ENCODE peak calls at places on chromosomes 1 and 21, in ten cellular contexts. N is CD8-positive, alpha-beta T cell; Q is Calu3; C is CD4-positive, alpha-beta T cell; F is left ventricle myocardium inferior; I is nephron progenitor cell; X is heart left ventricle; G is HFFc6; U is GM12865; M is bronchial epithelial cell. V is an unnamed sample.

GRCh38 chr1:207755846-207756692 is 4.2 kb downstream of the CD46 start:
- DNase-seq in N (no peak), Q (no peak), C (no peak), F (no peak), I (no peak), X (no peak), G (no peak), U (no peak), M (peak), V (no peak)

GRCh38 chr1:36390411-36390810 is 4.7 kb upstream of the STK40 start:
- DNase-seq in N (no peak), Q (no peak), C (no peak), F (no peak), I (no peak), X (no peak), G (no peak), U (peak), M (no peak), V (no peak)

GRCh38 chr21:38925923-38926322 is 120.2 kb downstream of the ETS2 start:
- DNase-seq in N (no peak), Q (no peak), C (no peak), F (peak), I (no peak), X (peak), G (peak), U (no peak), M (peak), V (no peak)

GRCh38 chr1:92031281-92032110 is 1.7 kb downstream of the EPHX4 start:
- DNase-seq in N (no peak), Q (no peak), C (no peak), F (no peak), I (no peak), X (no peak), G (no peak), U (no peak), M (no peak), V (no peak)

GRCh38 chr1:196407358-196408041 is 200.7 kb downstream of the KCNT2 start:
- DNase-seq in N (no peak), Q (no peak), C (no peak), F (no peak), I (no peak), X (no peak), G (peak), U (no peak), M (no peak), V (no peak)

GRCh38 chr1:207027221-207027777 is 5.3 kb downstream of the C1orf116 start:
- DNase-seq in N (no peak), Q (peak), C (no peak), F (no peak), I (no peak), X (no peak), G (peak), U (no peak), M (peak), V (no peak)

GRCh38 chr21:28540514-28540913 is 452.2 kb downstream of the LTN1 start:
- DNase-seq in N (no peak), Q (no peak), C (no peak), F (no peak), I (no peak), X (no peak), G (peak), U (no peak), M (peak), V (no peak)

GRCh38 chr21:42833439-42833815 is 45.9 kb downstream of the WDR4 start:
- DNase-seq in N (no peak), Q (peak), C (peak), F (no peak), I (peak), X (no peak), G (no peak), U (peak), M (peak), V (no peak)

GRCh38 chr1:6585841-6586240 is 6.0 kb downstream of the ZBTB48 start:
- DNase-seq in N (no peak), Q (no peak), C (no peak), F (no peak), I (no peak), X (no peak), G (no peak), U (no peak), M (no peak), V (no peak)

GRCh38 chr1:8821084-8821483 is 3.6 kb upstream of the RERE start:
- DNase-seq in N (no peak), Q (no peak), C (no peak), F (no peak), I (no peak), X (no peak), G (no peak), U (no peak), M (no peak), V (no peak)

GRCh38 chr1:8818325-8818775 is 910 bp upstream of the RERE start:
- DNase-seq in N (no peak), Q (peak), C (peak), F (no peak), I (no peak), X (peak), G (peak), U (no peak), M (peak), V (no peak)

GRCh38 chr1:8822383-8823294 is 5.2 kb upstream of the RERE start:
- DNase-seq in N (no peak), Q (peak), C (no peak), F (no peak), I (no peak), X (peak), G (peak), U (no peak), M (peak), V (no peak)

GRCh38 chr1:8825985-8826481 is 8.6 kb upstream of the RERE start:
- DNase-seq in N (no peak), Q (no peak), C (no peak), F (peak), I (no peak), X (no peak), G (peak), U (no peak), M (no peak), V (peak)

DNA sequence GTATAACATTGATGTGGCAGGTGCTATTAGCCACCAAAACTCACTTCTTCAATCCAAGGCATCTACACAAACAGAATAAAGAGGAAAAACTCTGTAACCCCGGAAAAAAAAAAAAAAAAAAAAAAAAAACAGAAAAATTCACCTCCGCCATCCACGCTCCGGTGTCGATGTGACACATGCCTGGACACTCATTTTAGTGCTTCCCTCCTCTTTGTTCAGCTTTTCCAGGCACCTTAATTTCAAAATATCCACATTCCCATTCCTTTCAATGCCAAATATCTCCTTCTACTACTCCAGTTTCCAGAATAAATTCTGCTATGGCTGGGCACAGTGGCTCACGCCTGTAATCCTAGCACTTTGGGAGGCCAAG is 5.8 kb upstream of the RERE start:
- DNase-seq in N (no peak), Q (no peak), C (no peak), F (no peak), I (no peak), X (no peak), G (no peak), U (no peak), M (no peak), V (no peak)
- TF ChIP-seq CTCF in N (no peak), Q (no peak), C (no peak), F (no peak), I (no peak), X (no peak), G (no peak), U (no peak), M (no peak), V (no peak)

GRCh38 chr1:8836228-8836627 is 18.8 kb upstream of the RERE start:
- DNase-seq in N (no peak), Q (no peak), C (no peak), F (no peak), I (no peak), X (no peak), G (no peak), U (no peak), M (no peak), V (no peak)

GRCh38 chr1:8831329-8831728 is 13.9 kb upstream of the RERE start:
- DNase-seq in N (no peak), Q (no peak), C (no peak), F (no peak), I (no peak), X (no peak), G (no peak), U (no peak), M (no peak), V (no peak)
- TF ChIP-seq CTCF in N (no peak), Q (peak), C (no peak), F (peak), I (no peak), X (no peak), G (peak), U (no peak), M (no peak), V (no peak)

GRCh38 chr1:235583511-235584001 is 66.0 kb downstream of the GNG4 start:
- DNase-seq in N (no peak), Q (no peak), C (no peak), F (no peak), I (no peak), X (no peak), G (no peak), U (no peak), M (peak), V (no peak)
- TF ChIP-seq CTCF in N (no peak), Q (no peak), C (no peak), F (no peak), I (no peak), X (no peak), G (peak), U (no peak), M (no peak), V (no peak)

GRCh38 chr1:100538935-100539835 is 1.2 kb downstream of the GPR88 start:
- DNase-seq in N (no peak), Q (peak), C (peak), F (peak), I (peak), X (no peak), G (no peak), U (no peak), M (no peak), V (peak)
- TF ChIP-seq CTCF in N (peak), Q (no peak), C (no peak), F (peak), I (peak), X (no peak), G (no peak), U (no peak), M (no peak), V (peak)

GRCh38 chr1:30650959-30651320 is 72.4 kb downstream of the MATN1 start:
- DNase-seq in N (no peak), Q (no peak), C (no peak), F (no peak), I (no peak), X (no peak), G (no peak), U (no peak), M (no peak), V (no peak)
- TF ChIP-seq CTCF in N (no peak), Q (no peak), C (no peak), F (no peak), I (no peak), X (no peak), G (no peak), U (no peak), M (no peak), V (no peak)

DNA sequence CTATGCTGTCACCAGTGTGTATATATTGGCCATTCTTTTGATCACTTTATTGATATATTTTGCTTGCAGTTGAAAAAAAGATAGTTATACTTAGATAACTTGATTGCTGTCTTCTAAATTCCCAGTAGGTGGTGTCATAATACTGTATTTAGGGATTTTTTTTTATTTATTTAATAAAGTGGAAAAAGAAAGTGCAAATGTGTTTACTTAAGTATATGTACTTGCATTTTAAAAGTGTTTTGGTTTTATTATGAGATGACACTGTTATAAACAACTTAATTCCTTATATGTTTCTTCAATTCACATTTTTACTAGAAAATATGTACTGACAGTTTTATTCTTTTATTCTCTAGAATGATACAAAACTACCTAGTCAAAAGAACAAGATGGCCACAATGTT is 164.8 kb downstream of the USP25 start:
- DNase-seq in N (no peak), Q (no peak), C (no peak), F (no peak), I (no peak), X (no peak), G (no peak), U (no peak), M (peak), V (no peak)
- TF ChIP-seq CTCF in N (no peak), Q (no peak), C (no peak), F (peak), I (peak), X (peak), G (peak), U (no peak), M (peak), V (no peak)

GRCh38 chr1:245380790-245381535 is 226.2 kb downstream of the KIF26B start:
- DNase-seq in N (no peak), Q (no peak), C (no peak), F (no peak), I (no peak), X (no peak), G (no peak), U (no peak), M (no peak), V (no peak)
- TF ChIP-seq CTCF in N (no peak), Q (no peak), C (no peak), F (peak), I (peak), X (peak), G (peak), U (no peak), M (no peak), V (no peak)